ENCODE peak calls at places on chromosomes 3 and 15, in four cellular contexts. Y is NCI-H2081; V is activated effector memory CD4-positive, alpha-beta T cell treated with anti-CD3 and anti-CD28 coated beads, Interleukin-2, amount 50 U/mL, for 16 hours; I is substantia nigra. K is an unnamed sample.

GRCh38 chr3:70612920-70613319 is 300.5 kb upstream of the MDFIC2 start:
- DNase-seq in Y (no peak), V (no peak), I (no peak), K (no peak)

GRCh38 chr3:13093687-13094086 is 20.5 kb upstream of the IQSEC1 start:
- DNase-seq in Y (no peak), V (no peak), I (no peak), K (no peak)

GRCh38 chr15:50810128-50810527 is 44.6 kb upstream of the SPPL2A start:
- DNase-seq in Y (no peak), V (no peak), I (no peak), K (no peak)

GRCh38 chr3:27312044-27312668 is 57.0 kb downstream of the NEK10 start:
- DNase-seq in Y (peak), V (no peak), I (no peak), K (no peak)

GRCh38 chr15:51499379-51499976 is 123.1 kb downstream of the DMXL2 start:
- DNase-seq in Y (peak), V (no peak), I (no peak), K (no peak)

GRCh38 chr3:38746641-38747040 is 69.4 kb downstream of the SCN10A start:
- DNase-seq in Y (no peak), V (no peak), I (no peak), K (no peak)

GRCh38 chr15:68218847-68219798 is 10.4 kb downstream of the CLN6 start:
- DNase-seq in Y (no peak), V (peak), I (no peak), K (no peak)

GRCh38 chr3:134326760-134327593 is 47.3 kb downstream of the AMOTL2 start:
- DNase-seq in Y (no peak), V (peak), I (no peak), K (no peak)